ENCODE peak calls at places on chromosomes 6 and 20, in nine cellular contexts. Z is NCI-H2171 treated with DMSO at 0.1 percent for 48 hours; S is astrocyte of the spinal cord; Q is stimulated activated CD4-positive, alpha-beta T cell treated with anti-CD3 and anti-CD28 coated beads, TNF-alpha, amount 100 ng/mL, for 24 hours; B is left cardiac atrium; M is HuH-7.5; C is prostate gland; J is Peyer's patch; P is RWPE1. I is an unnamed sample.

GRCh38 chr6:16239090-16239797 is 857 bp downstream of the GMPR start:
- DNase-seq in P (peak; percentile 30), B (peak; percentile 37), J (no peak), M (peak; percentile 23), S (peak; percentile 70), C (peak; percentile 86), Q (no peak), Z (no peak), I (peak; percentile 64)

GRCh38 chr6:36033935-36034334 is 6.3 kb downstream of the MAPK14 start:
- DNase-seq in J (no peak), C (no peak), S (peak; percentile 11), M (no peak), Q (peak; percentile 2), B (no peak), Z (no peak), P (no peak), I (no peak)

GRCh38 chr6:62045502-62045901 is 240.5 kb downstream of the KHDRBS2 start:
- DNase-seq in P (no peak), J (no peak), S (no peak), Q (no peak), C (no peak), B (no peak), M (no peak), Z (no peak), I (no peak)

GRCh38 chr6:34237316-34237721 is 646 bp downstream of the HMGA1 start:
- DNase-seq in C (no peak), P (no peak), J (no peak), Q (no peak), S (no peak), M (no peak), Z (no peak), B (no peak), I (peak; percentile 31)

GRCh38 chr6:13012271-13012670 is 295.7 kb downstream of the PHACTR1 start:
- DNase-seq in Z (peak; percentile 39), P (no peak), Q (no peak), M (no peak), B (no peak), J (no peak), C (no peak), S (no peak), I (no peak)

GRCh38 chr6:142878407-142878806 is 66.6 kb downstream of the HIVEP2 start:
- DNase-seq in Q (no peak), J (no peak), S (no peak), C (no peak), B (peak; percentile 36), M (no peak), Z (no peak), P (no peak), I (no peak)

GRCh38 chr6:166592818-166593217 is 6.3 kb upstream of the RAMACL start:
- DNase-seq in Q (no peak), S (peak; percentile 79), P (no peak), C (no peak), J (no peak), Z (no peak), B (no peak), M (no peak), I (no peak)

GRCh38 chr20:63937596-63937995 is 18.6 kb downstream of the UCKL1 start:
- DNase-seq in Q (no peak), Z (no peak), C (no peak), P (no peak), M (no peak), S (peak; percentile 33), J (no peak), B (no peak), I (no peak)

GRCh38 chr6:164911151-164911550 is 398.3 kb downstream of the C6orf118 start:
- DNase-seq in S (no peak), B (no peak), Q (no peak), M (no peak), P (no peak), Z (no peak), J (no peak), C (no peak), I (no peak)

GRCh38 chr6:118719351-118720124 is 68.1 kb upstream of the CEP85L start:
- DNase-seq in M (no peak), Z (no peak), J (peak; percentile 40), C (no peak), Q (no peak), P (no peak), B (no peak), S (no peak), I (no peak)

GRCh38 chr6:51398793-51399192 is 580.1 kb downstream of the TFAP2B start:
- DNase-seq in S (no peak), C (no peak), M (no peak), J (no peak), B (no peak), P (no peak), Q (no peak), Z (no peak), I (no peak)

GRCh38 chr6:9699890-9700289 is 715.0 kb downstream of the TFAP2A start:
- DNase-seq in P (no peak), B (no peak), J (no peak), S (no peak), C (no peak), M (no peak), Z (peak; percentile 26), Q (no peak), I (no peak)

GRCh38 chr6:110951986-110952794 is 6.3 kb upstream of the GTF3C6 start:
- DNase-seq in Q (no peak), C (peak; percentile 64), M (peak; percentile 47), P (peak; percentile 69), J (no peak), S (peak; percentile 41), Z (no peak), B (no peak), I (no peak)

GRCh38 chr6:79076881-79077641 is 993 bp downstream of the PHIP start:
- DNase-seq in M (peak; percentile 86), Z (peak; percentile 81), B (peak; percentile 93), Q (peak; percentile 79), J (peak; percentile 81), P (peak; percentile 78), S (peak; percentile 95), C (peak; percentile 89), I (peak; percentile 89)

GRCh38 chr20:62065669-62066338 is at the start of gene TAF4:
- DNase-seq in B (peak; percentile 76), J (peak; percentile 63), M (peak; percentile 99), S (peak; percentile 72), Z (peak; percentile 72), P (peak; percentile 100), Q (peak; percentile 62), C (peak; percentile 64), I (peak; percentile 67)

GRCh38 chr6:52102330-52102932 is 15.0 kb upstream of the PKHD1 start:
- DNase-seq in P (no peak), S (no peak), M (no peak), Z (no peak), C (no peak), B (no peak), Q (no peak), J (no peak), I (no peak)

GRCh38 chr6:68054776-68055175 is 580.3 kb upstream of the ADGRB3 start:
- DNase-seq in C (no peak), Q (no peak), M (no peak), B (no peak), J (no peak), P (no peak), Z (no peak), S (no peak), I (no peak)

GRCh38 chr6:149217466-149217888 is 100.0 kb upstream of the TAB2 start:
- DNase-seq in P (no peak), Q (no peak), J (no peak), C (no peak), M (no peak), Z (peak; percentile 29), B (no peak), S (no peak), I (no peak)

GRCh38 chr20:34022154-34022842 is 28.6 kb downstream of the RALY start:
- DNase-seq in Q (no peak), M (peak; percentile 51), C (no peak), S (no peak), J (no peak), Z (peak; percentile 46), P (peak; percentile 64), B (no peak), I (no peak)

GRCh38 chr6:11609324-11610071 is 71.9 kb downstream of the TMEM170B start:
- DNase-seq in J (no peak), Q (no peak), P (no peak), C (no peak), S (peak; percentile 96), Z (no peak), M (no peak), B (peak; percentile 79), I (no peak)

GRCh38 chr6:17902953-17903352 is 84.5 kb downstream of the KIF13A start:
- DNase-seq in C (no peak), M (no peak), S (no peak), J (no peak), Q (no peak), B (no peak), Z (no peak), P (no peak), I (no peak)

GRCh38 chr20:57659789-57660509 is 39.7 kb upstream of the ZBP1 start:
- DNase-seq in Z (no peak), J (no peak), S (no peak), C (peak; percentile 3), B (peak; percentile 8), Q (no peak), P (no peak), M (no peak), I (peak; percentile 13)

GRCh38 chr6:135270676-135271536 is 89.8 kb downstream of the MYB start:
- DNase-seq in J (no peak), M (no peak), S (no peak), Q (no peak), Z (peak; percentile 99), C (peak; percentile 79), P (peak; percentile 45), B (no peak), I (no peak)

GRCh38 chr6:128990349-128990748 is 107.4 kb downstream of the LAMA2 start:
- DNase-seq in S (no peak), Q (no peak), P (no peak), C (no peak), J (no peak), M (no peak), Z (no peak), B (no peak), I (no peak)

GRCh38 chr20:41905186-41905585 is 287.0 kb upstream of the CHD6 start:
- DNase-seq in B (no peak), Q (no peak), M (no peak), P (no peak), Z (peak; percentile 14), S (no peak), C (no peak), J (no peak), I (no peak)

GRCh38 chr6:166677941-166678340 is 50.9 kb upstream of the RPS6KA2 start:
- DNase-seq in B (no peak), Q (no peak), Z (no peak), S (no peak), J (no peak), P (no peak), C (no peak), M (no peak), I (no peak)

GRCh38 chr6:112579601-112580000 is 232.5 kb downstream of the RFPL4B start:
- DNase-seq in P (no peak), Z (no peak), C (no peak), M (no peak), S (peak; percentile 34), Q (no peak), J (no peak), B (no peak), I (no peak)

GRCh38 chr20:13492001-13492480 is 146.7 kb downstream of the TASP1 start:
- DNase-seq in S (peak; percentile 45), Q (no peak), J (no peak), C (peak; percentile 25), B (peak; percentile 39), P (peak; percentile 55), Z (no peak), M (no peak), I (peak; percentile 23)

GRCh38 chr20:32599783-32600340 is 14.7 kb upstream of the NOL4L start:
- DNase-seq in S (no peak), B (no peak), P (no peak), Q (no peak), J (no peak), M (no peak), C (no peak), Z (no peak), I (no peak)

I was measured in uterus.